ENCODE peak calls at places on chromosomes 11 and 22, in six cellular contexts. V is amygdala; F is NCI-H187; W is stimulated activated CD4-positive, alpha-beta T cell treated with anti-CD3 and anti-CD28 coated beads, Interleukin-2, amount 100 ng/mL, for 48 hours; R is left lobe of liver; Y is stimulated activated CD8-positive, alpha-beta memory T cell treated with anti-CD3 and anti-CD28 coated beads, Interleukin-15, amount 100 ng/mL, for 24 hours. T is an unnamed sample.

GRCh38 chr11:81444306-81444705 is 1289.4 kb downstream of the FAM181B start:
- DNase-seq in V (no peak), Y (no peak), W (no peak), F (no peak), R (no peak), T (no peak)

GRCh38 chr11:111793863-111794262 is 27.7 kb upstream of the PPP2R1B start:
- DNase-seq in W (no peak), R (peak), Y (no peak), V (no peak), F (no peak), T (no peak)

GRCh38 chr22:28369849-28370248 is 309.8 kb downstream of the TTC28 start:
- DNase-seq in V (no peak), Y (no peak), F (no peak), R (no peak), W (no peak), T (no peak)

GRCh38 chr11:76660533-76661305 is 9.8 kb downstream of the LRRC32 start:
- DNase-seq in W (no peak), F (no peak), R (no peak), V (no peak), Y (no peak), T (no peak)

GRCh38 chr22:49773531-49773930 is 54.1 kb downstream of the BRD1 start:
- DNase-seq in R (no peak), Y (no peak), F (no peak), W (no peak), V (no peak), T (no peak)

GRCh38 chr11:15113381-15113780 is 1.3 kb upstream of the INSC start:
- DNase-seq in V (no peak), F (no peak), Y (no peak), R (no peak), W (no peak), T (no peak)

GRCh38 chr22:38262051-38262795 is 10.6 kb downstream of the TMEM184B start:
- DNase-seq in F (no peak), Y (no peak), V (peak), R (peak), W (peak), T (no peak)

GRCh38 chr11:123519055-123519796 is 89.2 kb downstream of the GRAMD1B start:
- DNase-seq in W (no peak), F (no peak), R (no peak), Y (no peak), V (no peak), T (no peak)